ENCODE peak calls at places on chromosomes 4 and X, in five cellular contexts. K, Z, I, Y and T are unnamed samples.
A peak's percentile ranks its signal among the peaks of the same experiment; 100 is the strongest.

GRCh38 chr4:127601029-127601428 is 31.7 kb upstream of the INTU start:
- DNase-seq in K (no peak), Z (no peak), I (peak; percentile 47), Y (no peak), T (no peak)

GRCh38 chrX:48794993-48795501 is 6.8 kb upstream of the HDAC6 start:
- DNase-seq in K (no peak), Z (no peak), I (peak; percentile 67), Y (no peak), T (peak; percentile 77)

GRCh38 chr4:32519060-32519459 is 1798.9 kb downstream of the PCDH7 start:
- DNase-seq in K (no peak), Z (no peak), I (no peak), Y (no peak), T (no peak)

GRCh38 chr4:153509724-153510123 is 43.6 kb downstream of the TMEM131L start:
- DNase-seq in K (no peak), Z (no peak), I (no peak), Y (no peak), T (no peak)

GRCh38 chr4:71206763-71207162 is 132.1 kb upstream of the SLC4A4 start:
- DNase-seq in K (no peak), Z (no peak), I (peak; percentile 71), Y (no peak), T (no peak)

GRCh38 chr4:7691992-7692391 is 247.7 kb downstream of the AFAP1 start:
- DNase-seq in K (no peak), Z (no peak), I (no peak), Y (no peak), T (no peak)

GRCh38 chr4:126414741-126415140 is 1100.0 kb downstream of the FAT4 start:
- DNase-seq in K (no peak), Z (no peak), I (no peak), Y (no peak), T (no peak)

GRCh38 chrX:101260435-101260834 is 30.7 kb downstream of the TAF7L start:
- DNase-seq in K (no peak), Z (no peak), I (peak; percentile 33), Y (peak; percentile 4), T (no peak)

GRCh38 chr4:90926957-90927356 is 799.8 kb downstream of the CCSER1 start:
- DNase-seq in K (no peak), Z (no peak), I (no peak), Y (no peak), T (no peak)

GRCh38 chr4:52659016-52659721 is at the start of gene USP46:
- DNase-seq in K (peak; percentile 41), Z (peak; percentile 83), I (peak; percentile 77), Y (peak; percentile 84), T (peak; percentile 68)

GRCh38 chr4:185359767-185360446 is 35.8 kb downstream of the LRP2BP start:
- DNase-seq in K (no peak), Z (no peak), I (peak; percentile 67), Y (no peak), T (no peak)

GRCh38 chr4:15776871-15777648 is 1.1 kb upstream of the CD38 start:
- DNase-seq in K (no peak), Z (no peak), I (no peak), Y (peak; percentile 88), T (no peak)

GRCh38 chr4:94758141-94758699 is 465 bp downstream of the BMPR1B start:
- DNase-seq in K (no peak), Z (peak; percentile 52), I (no peak), Y (no peak), T (peak; percentile 90)